ENCODE peak calls at places on chromosomes 6 and 20, in nine cellular contexts. One of them, this sample, is unnamed.

GRCh38 chr6:35124356-35124755 is 16.8 kb downstream of the TCP11 start:
- DNase-seq in fibroblast of pulmonary artery: no peak
- DNase-seq in mesendoderm: no peak
- DNase-seq in stimulated activated CD4-positive, alpha-beta T cell treated with anti-CD3 and anti-CD28 coated beads, TNF-alpha, amount 100 ng/mL, for 48 hours: no peak
- DNase-seq in HS-27A: no peak
- DNase-seq in prostate gland: no peak
- DNase-seq in T47D: no peak
- DNase-seq in HEK293T: no peak
- DNase-seq in LHCN-M2: no peak
- DNase-seq in this sample: no peak

GRCh38 chr6:164359036-164359435 is 944.5 kb downstream of the QKI start:
- DNase-seq in fibroblast of pulmonary artery: no peak
- DNase-seq in mesendoderm: no peak
- DNase-seq in stimulated activated CD4-positive, alpha-beta T cell treated with anti-CD3 and anti-CD28 coated beads, TNF-alpha, amount 100 ng/mL, for 48 hours: no peak
- DNase-seq in HS-27A: no peak
- DNase-seq in prostate gland: no peak
- DNase-seq in T47D: no peak
- DNase-seq in HEK293T: no peak
- DNase-seq in LHCN-M2: peak
- DNase-seq in this sample: no peak

GRCh38 chr6:165732696-165733486 is 69.8 kb upstream of the PDE10A start:
- DNase-seq in fibroblast of pulmonary artery: no peak
- DNase-seq in mesendoderm: no peak
- DNase-seq in stimulated activated CD4-positive, alpha-beta T cell treated with anti-CD3 and anti-CD28 coated beads, TNF-alpha, amount 100 ng/mL, for 48 hours: no peak
- DNase-seq in HS-27A: no peak
- DNase-seq in prostate gland: no peak
- DNase-seq in T47D: no peak
- DNase-seq in HEK293T: no peak
- DNase-seq in LHCN-M2: no peak
- DNase-seq in this sample: no peak

GRCh38 chr20:15890358-15890982 is 682.8 kb downstream of the KIF16B start:
- DNase-seq in fibroblast of pulmonary artery: no peak
- DNase-seq in mesendoderm: no peak
- DNase-seq in stimulated activated CD4-positive, alpha-beta T cell treated with anti-CD3 and anti-CD28 coated beads, TNF-alpha, amount 100 ng/mL, for 48 hours: no peak
- DNase-seq in HS-27A: no peak
- DNase-seq in prostate gland: no peak
- DNase-seq in T47D: no peak
- DNase-seq in HEK293T: no peak
- DNase-seq in LHCN-M2: peak
- DNase-seq in this sample: no peak

GRCh38 chr20:38969708-38970107 is 7.6 kb downstream of the DHX35 start:
- DNase-seq in fibroblast of pulmonary artery: no peak
- DNase-seq in mesendoderm: no peak
- DNase-seq in stimulated activated CD4-positive, alpha-beta T cell treated with anti-CD3 and anti-CD28 coated beads, TNF-alpha, amount 100 ng/mL, for 48 hours: no peak
- DNase-seq in HS-27A: no peak
- DNase-seq in prostate gland: no peak
- DNase-seq in T47D: no peak
- DNase-seq in HEK293T: no peak
- DNase-seq in LHCN-M2: no peak
- DNase-seq in this sample: no peak

GRCh38 chr20:58890073-58890453 is 37.5 kb downstream of the GNAS start:
- DNase-seq in fibroblast of pulmonary artery: no peak
- DNase-seq in mesendoderm: no peak
- DNase-seq in stimulated activated CD4-positive, alpha-beta T cell treated with anti-CD3 and anti-CD28 coated beads, TNF-alpha, amount 100 ng/mL, for 48 hours: no peak
- DNase-seq in HS-27A: no peak
- DNase-seq in prostate gland: no peak
- DNase-seq in T47D: no peak
- DNase-seq in HEK293T: no peak
- DNase-seq in LHCN-M2: no peak
- DNase-seq in this sample: no peak

GRCh38 chr6:170529839-170530520 is 23.1 kb downstream of the PSMB1 start:
- DNase-seq in fibroblast of pulmonary artery: peak
- DNase-seq in mesendoderm: peak
- DNase-seq in stimulated activated CD4-positive, alpha-beta T cell treated with anti-CD3 and anti-CD28 coated beads, TNF-alpha, amount 100 ng/mL, for 48 hours: peak
- DNase-seq in HS-27A: peak
- DNase-seq in prostate gland: peak
- DNase-seq in T47D: peak
- DNase-seq in HEK293T: peak
- DNase-seq in LHCN-M2: peak
- DNase-seq in this sample: peak

GRCh38 chr6:692356-692851 is 535 bp downstream of the EXOC2 start:
- DNase-seq in fibroblast of pulmonary artery: peak
- DNase-seq in mesendoderm: peak
- DNase-seq in stimulated activated CD4-positive, alpha-beta T cell treated with anti-CD3 and anti-CD28 coated beads, TNF-alpha, amount 100 ng/mL, for 48 hours: peak
- DNase-seq in HS-27A: no peak
- DNase-seq in prostate gland: no peak
- DNase-seq in T47D: peak
- DNase-seq in HEK293T: peak
- DNase-seq in LHCN-M2: peak
- DNase-seq in this sample: peak

GRCh38 chr6:127053032-127053908 is 65.2 kb upstream of the RSPO3 start:
- DNase-seq in fibroblast of pulmonary artery: peak
- DNase-seq in mesendoderm: peak
- DNase-seq in stimulated activated CD4-positive, alpha-beta T cell treated with anti-CD3 and anti-CD28 coated beads, TNF-alpha, amount 100 ng/mL, for 48 hours: no peak
- DNase-seq in HS-27A: peak
- DNase-seq in prostate gland: no peak
- DNase-seq in T47D: no peak
- DNase-seq in HEK293T: no peak
- DNase-seq in LHCN-M2: peak
- DNase-seq in this sample: peak

GRCh38 chr6:104326173-104327001 is 533.3 kb downstream of the HACE1 start:
- DNase-seq in fibroblast of pulmonary artery: peak
- DNase-seq in mesendoderm: peak
- DNase-seq in stimulated activated CD4-positive, alpha-beta T cell treated with anti-CD3 and anti-CD28 coated beads, TNF-alpha, amount 100 ng/mL, for 48 hours: no peak
- DNase-seq in HS-27A: no peak
- DNase-seq in prostate gland: no peak
- DNase-seq in T47D: no peak
- DNase-seq in HEK293T: no peak
- DNase-seq in LHCN-M2: peak
- DNase-seq in this sample: peak

GRCh38 chr6:71403422-71404134 is 115.0 kb downstream of the OGFRL1 start:
- DNase-seq in fibroblast of pulmonary artery: peak
- DNase-seq in mesendoderm: peak
- DNase-seq in stimulated activated CD4-positive, alpha-beta T cell treated with anti-CD3 and anti-CD28 coated beads, TNF-alpha, amount 100 ng/mL, for 48 hours: no peak
- DNase-seq in HS-27A: no peak
- DNase-seq in prostate gland: no peak
- DNase-seq in T47D: no peak
- DNase-seq in HEK293T: no peak
- DNase-seq in LHCN-M2: no peak
- DNase-seq in this sample: no peak

GRCh38 chr6:53728570-53729194 is 63.1 kb upstream of the KLHL31 start:
- DNase-seq in fibroblast of pulmonary artery: peak
- DNase-seq in mesendoderm: peak
- DNase-seq in stimulated activated CD4-positive, alpha-beta T cell treated with anti-CD3 and anti-CD28 coated beads, TNF-alpha, amount 100 ng/mL, for 48 hours: no peak
- DNase-seq in HS-27A: no peak
- DNase-seq in prostate gland: peak
- DNase-seq in T47D: peak
- DNase-seq in HEK293T: peak
- DNase-seq in LHCN-M2: peak
- DNase-seq in this sample: peak

GRCh38 chr6:9795880-9796279 is 619.0 kb downstream of the TFAP2A start:
- DNase-seq in fibroblast of pulmonary artery: peak
- DNase-seq in mesendoderm: peak
- DNase-seq in stimulated activated CD4-positive, alpha-beta T cell treated with anti-CD3 and anti-CD28 coated beads, TNF-alpha, amount 100 ng/mL, for 48 hours: no peak
- DNase-seq in HS-27A: no peak
- DNase-seq in prostate gland: no peak
- DNase-seq in T47D: no peak
- DNase-seq in HEK293T: no peak
- DNase-seq in LHCN-M2: no peak
- DNase-seq in this sample: no peak

GRCh38 chr6:150058231-150058792 is 10.6 kb downstream of the ULBP3 start:
- DNase-seq in fibroblast of pulmonary artery: no peak
- DNase-seq in mesendoderm: no peak
- DNase-seq in stimulated activated CD4-positive, alpha-beta T cell treated with anti-CD3 and anti-CD28 coated beads, TNF-alpha, amount 100 ng/mL, for 48 hours: no peak
- DNase-seq in HS-27A: no peak
- DNase-seq in prostate gland: no peak
- DNase-seq in T47D: no peak
- DNase-seq in HEK293T: no peak
- DNase-seq in LHCN-M2: no peak
- DNase-seq in this sample: no peak

GRCh38 chr6:144582939-144583613 is 297.9 kb downstream of the UTRN start:
- DNase-seq in fibroblast of pulmonary artery: no peak
- DNase-seq in mesendoderm: peak
- DNase-seq in stimulated activated CD4-positive, alpha-beta T cell treated with anti-CD3 and anti-CD28 coated beads, TNF-alpha, amount 100 ng/mL, for 48 hours: no peak
- DNase-seq in HS-27A: no peak
- DNase-seq in prostate gland: peak
- DNase-seq in T47D: peak
- DNase-seq in HEK293T: peak
- DNase-seq in LHCN-M2: peak
- DNase-seq in this sample: peak

GRCh38 chr20:46951405-46951804 is 56.8 kb downstream of the EYA2 start:
- DNase-seq in fibroblast of pulmonary artery: no peak
- DNase-seq in mesendoderm: no peak
- DNase-seq in stimulated activated CD4-positive, alpha-beta T cell treated with anti-CD3 and anti-CD28 coated beads, TNF-alpha, amount 100 ng/mL, for 48 hours: no peak
- DNase-seq in HS-27A: no peak
- DNase-seq in prostate gland: no peak
- DNase-seq in T47D: no peak
- DNase-seq in HEK293T: no peak
- DNase-seq in LHCN-M2: peak
- DNase-seq in this sample: no peak

GRCh38 chr6:44537306-44538049 is 150.0 kb downstream of the CDC5L start:
- DNase-seq in fibroblast of pulmonary artery: no peak
- DNase-seq in mesendoderm: no peak
- DNase-seq in stimulated activated CD4-positive, alpha-beta T cell treated with anti-CD3 and anti-CD28 coated beads, TNF-alpha, amount 100 ng/mL, for 48 hours: no peak
- DNase-seq in HS-27A: no peak
- DNase-seq in prostate gland: no peak
- DNase-seq in T47D: no peak
- DNase-seq in HEK293T: no peak
- DNase-seq in LHCN-M2: no peak
- DNase-seq in this sample: no peak

GRCh38 chr6:48757661-48758060 is 646.7 kb upstream of the PTCHD4 start:
- DNase-seq in fibroblast of pulmonary artery: no peak
- DNase-seq in mesendoderm: no peak
- DNase-seq in stimulated activated CD4-positive, alpha-beta T cell treated with anti-CD3 and anti-CD28 coated beads, TNF-alpha, amount 100 ng/mL, for 48 hours: no peak
- DNase-seq in HS-27A: no peak
- DNase-seq in prostate gland: no peak
- DNase-seq in T47D: no peak
- DNase-seq in HEK293T: no peak
- DNase-seq in LHCN-M2: peak
- DNase-seq in this sample: peak

GRCh38 chr6:154683756-154684523 is 49.3 kb upstream of the SCAF8 start:
- DNase-seq in fibroblast of pulmonary artery: peak
- DNase-seq in mesendoderm: no peak
- DNase-seq in stimulated activated CD4-positive, alpha-beta T cell treated with anti-CD3 and anti-CD28 coated beads, TNF-alpha, amount 100 ng/mL, for 48 hours: no peak
- DNase-seq in HS-27A: no peak
- DNase-seq in prostate gland: no peak
- DNase-seq in T47D: no peak
- DNase-seq in HEK293T: no peak
- DNase-seq in LHCN-M2: peak
- DNase-seq in this sample: peak

GRCh38 chr20:49853640-49854039 is 41.0 kb downstream of the SLC9A8 start:
- DNase-seq in fibroblast of pulmonary artery: peak
- DNase-seq in mesendoderm: peak
- DNase-seq in stimulated activated CD4-positive, alpha-beta T cell treated with anti-CD3 and anti-CD28 coated beads, TNF-alpha, amount 100 ng/mL, for 48 hours: no peak
- DNase-seq in HS-27A: no peak
- DNase-seq in prostate gland: no peak
- DNase-seq in T47D: no peak
- DNase-seq in HEK293T: no peak
- DNase-seq in LHCN-M2: peak
- DNase-seq in this sample: peak

GRCh38 chr6:6908116-6908515 is 199.6 kb upstream of the RREB1 start:
- DNase-seq in fibroblast of pulmonary artery: no peak
- DNase-seq in mesendoderm: no peak
- DNase-seq in stimulated activated CD4-positive, alpha-beta T cell treated with anti-CD3 and anti-CD28 coated beads, TNF-alpha, amount 100 ng/mL, for 48 hours: no peak
- DNase-seq in HS-27A: no peak
- DNase-seq in prostate gland: no peak
- DNase-seq in T47D: no peak
- DNase-seq in HEK293T: no peak
- DNase-seq in LHCN-M2: no peak
- DNase-seq in this sample: no peak

GRCh38 chr20:58407201-58407873 is 18.3 kb downstream of the VAPB start:
- DNase-seq in fibroblast of pulmonary artery: peak
- DNase-seq in mesendoderm: no peak
- DNase-seq in stimulated activated CD4-positive, alpha-beta T cell treated with anti-CD3 and anti-CD28 coated beads, TNF-alpha, amount 100 ng/mL, for 48 hours: no peak
- DNase-seq in HS-27A: peak
- DNase-seq in prostate gland: no peak
- DNase-seq in T47D: no peak
- DNase-seq in HEK293T: no peak
- DNase-seq in LHCN-M2: peak
- DNase-seq in this sample: peak

GRCh38 chr6:145148392-145149175 is 586.7 kb downstream of the EPM2A start:
- DNase-seq in fibroblast of pulmonary artery: peak
- DNase-seq in mesendoderm: peak
- DNase-seq in stimulated activated CD4-positive, alpha-beta T cell treated with anti-CD3 and anti-CD28 coated beads, TNF-alpha, amount 100 ng/mL, for 48 hours: no peak
- DNase-seq in HS-27A: peak
- DNase-seq in prostate gland: no peak
- DNase-seq in T47D: peak
- DNase-seq in HEK293T: peak
- DNase-seq in LHCN-M2: peak
- DNase-seq in this sample: peak

GRCh38 chr20:16106191-16106849 is 466.9 kb downstream of the KIF16B start:
- DNase-seq in fibroblast of pulmonary artery: no peak
- DNase-seq in mesendoderm: no peak
- DNase-seq in stimulated activated CD4-positive, alpha-beta T cell treated with anti-CD3 and anti-CD28 coated beads, TNF-alpha, amount 100 ng/mL, for 48 hours: no peak
- DNase-seq in HS-27A: no peak
- DNase-seq in prostate gland: no peak
- DNase-seq in T47D: no peak
- DNase-seq in HEK293T: no peak
- DNase-seq in LHCN-M2: no peak
- DNase-seq in this sample: no peak

GRCh38 chr6:11921017-11921438 is 91.1 kb upstream of the HIVEP1 start:
- DNase-seq in fibroblast of pulmonary artery: peak
- DNase-seq in mesendoderm: peak
- DNase-seq in stimulated activated CD4-positive, alpha-beta T cell treated with anti-CD3 and anti-CD28 coated beads, TNF-alpha, amount 100 ng/mL, for 48 hours: no peak
- DNase-seq in HS-27A: peak
- DNase-seq in prostate gland: no peak
- DNase-seq in T47D: no peak
- DNase-seq in HEK293T: peak
- DNase-seq in LHCN-M2: peak
- DNase-seq in this sample: peak

GRCh38 chr20:47487175-47487917 is 14.3 kb upstream of the NCOA3 start:
- DNase-seq in fibroblast of pulmonary artery: peak
- DNase-seq in mesendoderm: no peak
- DNase-seq in stimulated activated CD4-positive, alpha-beta T cell treated with anti-CD3 and anti-CD28 coated beads, TNF-alpha, amount 100 ng/mL, for 48 hours: peak
- DNase-seq in HS-27A: no peak
- DNase-seq in prostate gland: no peak
- DNase-seq in T47D: no peak
- DNase-seq in HEK293T: no peak
- DNase-seq in LHCN-M2: no peak
- DNase-seq in this sample: peak

GRCh38 chr20:18666803-18667460 is 79.1 kb downstream of the DTD1 start:
- DNase-seq in fibroblast of pulmonary artery: no peak
- DNase-seq in mesendoderm: peak
- DNase-seq in stimulated activated CD4-positive, alpha-beta T cell treated with anti-CD3 and anti-CD28 coated beads, TNF-alpha, amount 100 ng/mL, for 48 hours: no peak
- DNase-seq in HS-27A: no peak
- DNase-seq in prostate gland: no peak
- DNase-seq in T47D: no peak
- DNase-seq in HEK293T: no peak
- DNase-seq in LHCN-M2: no peak
- DNase-seq in this sample: no peak

GRCh38 chr6:168232046-168232445 is 87.5 kb downstream of the DACT2 start:
- DNase-seq in fibroblast of pulmonary artery: no peak
- DNase-seq in mesendoderm: peak
- DNase-seq in stimulated activated CD4-positive, alpha-beta T cell treated with anti-CD3 and anti-CD28 coated beads, TNF-alpha, amount 100 ng/mL, for 48 hours: no peak
- DNase-seq in HS-27A: no peak
- DNase-seq in prostate gland: no peak
- DNase-seq in T47D: no peak
- DNase-seq in HEK293T: no peak
- DNase-seq in LHCN-M2: no peak
- DNase-seq in this sample: no peak

GRCh38 chr6:17724341-17724740 is 17.6 kb upstream of the NUP153 start:
- DNase-seq in fibroblast of pulmonary artery: no peak
- DNase-seq in mesendoderm: no peak
- DNase-seq in stimulated activated CD4-positive, alpha-beta T cell treated with anti-CD3 and anti-CD28 coated beads, TNF-alpha, amount 100 ng/mL, for 48 hours: no peak
- DNase-seq in HS-27A: no peak
- DNase-seq in prostate gland: no peak
- DNase-seq in T47D: no peak
- DNase-seq in HEK293T: no peak
- DNase-seq in LHCN-M2: peak
- DNase-seq in this sample: no peak

GRCh38 chr6:55941713-55942112 is 66.3 kb upstream of the BMP5 start:
- DNase-seq in fibroblast of pulmonary artery: peak
- DNase-seq in mesendoderm: peak
- DNase-seq in stimulated activated CD4-positive, alpha-beta T cell treated with anti-CD3 and anti-CD28 coated beads, TNF-alpha, amount 100 ng/mL, for 48 hours: no peak
- DNase-seq in HS-27A: no peak
- DNase-seq in prostate gland: no peak
- DNase-seq in T47D: no peak
- DNase-seq in HEK293T: no peak
- DNase-seq in LHCN-M2: no peak
- DNase-seq in this sample: peak

GRCh38 chr6:24859132-24859531 is 60.4 kb upstream of the ARMH2 start:
- DNase-seq in fibroblast of pulmonary artery: no peak
- DNase-seq in mesendoderm: no peak
- DNase-seq in stimulated activated CD4-positive, alpha-beta T cell treated with anti-CD3 and anti-CD28 coated beads, TNF-alpha, amount 100 ng/mL, for 48 hours: no peak
- DNase-seq in HS-27A: no peak
- DNase-seq in prostate gland: no peak
- DNase-seq in T47D: no peak
- DNase-seq in HEK293T: no peak
- DNase-seq in LHCN-M2: no peak
- DNase-seq in this sample: no peak

This sample was measured in fibroblast of the aortic adventitia.